ENCODE peak calls at places on chromosomes 7 and 10, in nine cellular contexts. N is OCI-LY7; A is CD4-positive, alpha-beta T cell; J is prostate gland; Z is CD8-positive, alpha-beta T cell; D is brain microvascular endothelial cell; B is right lobe of liver; F is endothelial cell of umbilical vein; X is GM23338. L is an unnamed sample.

GRCh38 chr10:71280216-71280615 is 38.8 kb upstream of the SLC29A3 start:
- DNase-seq in F (no peak), J (no peak), N (no peak), B (no peak), X (no peak), Z (no peak), D (no peak), A (no peak), L (no peak)

GRCh38 chr10:119521443-119522204 is 20.9 kb downstream of the RGS10 start:
- DNase-seq in F (peak; percentile 59), J (no peak), N (no peak), Z (no peak), B (no peak), X (no peak), D (peak; percentile 26), A (no peak), L (peak; percentile 87)

GRCh38 chr10:119211176-119211575 is 3.8 kb downstream of the GRK5 start:
- DNase-seq in A (no peak), X (no peak), D (no peak), F (peak; percentile 77), Z (no peak), J (no peak), N (no peak), B (no peak), L (no peak)

GRCh38 chr7:148854975-148855374 is 29.1 kb downstream of the EZH2 start:
- DNase-seq in Z (no peak), D (no peak), B (no peak), F (no peak), A (no peak), J (no peak), N (no peak), X (no peak), L (no peak)

GRCh38 chr7:125088555-125088954 is 158.9 kb upstream of the POT1 start:
- DNase-seq in B (no peak), Z (no peak), J (no peak), X (no peak), F (no peak), D (no peak), N (no peak), A (no peak), L (no peak)

GRCh38 chr10:20970044-20970443 is 72.9 kb upstream of the NEBL start:
- DNase-seq in B (no peak), X (no peak), N (peak; percentile 27), Z (no peak), F (peak; percentile 17), D (peak; percentile 64), A (no peak), J (no peak), L (peak; percentile 41)

GRCh38 chr10:73584737-73585136 is 6.4 kb downstream of the USP54 start:
- DNase-seq in A (no peak), B (no peak), D (no peak), F (no peak), X (no peak), Z (no peak), J (no peak), N (no peak), L (no peak)

GRCh38 chr10:86348321-86349210 is 18.0 kb downstream of the GRID1 start:
- DNase-seq in J (no peak), B (peak; percentile 40), F (no peak), N (no peak), A (no peak), Z (no peak), X (peak; percentile 15), D (no peak), L (no peak)

GRCh38 chr10:679556-679955 is 9.9 kb downstream of the DIP2C start:
- DNase-seq in A (no peak), X (no peak), F (no peak), Z (no peak), B (no peak), D (no peak), N (no peak), J (no peak), L (no peak)

GRCh38 chr10:122207135-122207534 is 64.0 kb upstream of the BTBD16 start:
- DNase-seq in N (no peak), X (no peak), D (no peak), J (no peak), B (no peak), A (no peak), Z (no peak), F (no peak), L (no peak)

GRCh38 chr7:155201325-155202087 is 96.2 kb upstream of the INSIG1 start:
- DNase-seq in Z (no peak), X (no peak), J (no peak), F (no peak), A (no peak), D (no peak), N (no peak), B (no peak), L (no peak)

GRCh38 chr10:72334832-72335393 is 19.8 kb downstream of the DNAJB12 start:
- DNase-seq in D (peak; percentile 96), J (peak; percentile 68), X (peak; percentile 43), B (peak; percentile 92), F (peak; percentile 87), A (peak; percentile 72), Z (peak; percentile 82), N (peak; percentile 89), L (peak; percentile 79)

GRCh38 chr7:923108-924041 is 31.1 kb downstream of the ADAP1 start:
- DNase-seq in A (peak; percentile 90), F (no peak), D (peak; percentile 48), N (peak; percentile 91), B (peak; percentile 82), J (no peak), Z (peak; percentile 82), X (no peak), L (no peak)

GRCh38 chr7:57646219-57646900 is 196.4 kb downstream of the ZNF716 start:
- DNase-seq in Z (no peak), J (no peak), X (no peak), B (no peak), A (no peak), D (no peak), F (no peak), N (no peak), L (no peak)

GRCh38 chr7:151725844-151726770 is 150.8 kb downstream of the PRKAG2 start:
- DNase-seq in A (no peak), J (no peak), X (no peak), B (peak; percentile 25), F (no peak), N (no peak), D (no peak), Z (no peak), L (no peak)

GRCh38 chr10:131198401-131198800 is 113.1 kb downstream of the TCERG1L start:
- DNase-seq in X (no peak), N (no peak), B (peak; percentile 29), Z (no peak), J (no peak), F (no peak), D (no peak), A (peak; percentile 19), L (no peak)

GRCh38 chr10:24483701-24484100 is 240.0 kb downstream of the ARHGAP21 start:
- DNase-seq in Z (no peak), X (peak; percentile 46), F (no peak), D (peak; percentile 21), N (no peak), A (no peak), J (peak; percentile 88), B (no peak), L (peak; percentile 97)

GRCh38 chr7:132118641-132119040 is 457.6 kb downstream of the PLXNA4 start:
- DNase-seq in B (no peak), Z (no peak), F (no peak), D (no peak), N (no peak), X (no peak), A (no peak), J (no peak), L (no peak)
- H3K27ac ChIP-seq in B (no peak overlapping the region), Z (no peak overlapping the region), F (no peak overlapping the region), D (no peak overlapping the region), N (no peak overlapping the region), X (no peak overlapping the region), A (no peak overlapping the region), J (no peak overlapping the region), L (no peak overlapping the region)

DNA sequence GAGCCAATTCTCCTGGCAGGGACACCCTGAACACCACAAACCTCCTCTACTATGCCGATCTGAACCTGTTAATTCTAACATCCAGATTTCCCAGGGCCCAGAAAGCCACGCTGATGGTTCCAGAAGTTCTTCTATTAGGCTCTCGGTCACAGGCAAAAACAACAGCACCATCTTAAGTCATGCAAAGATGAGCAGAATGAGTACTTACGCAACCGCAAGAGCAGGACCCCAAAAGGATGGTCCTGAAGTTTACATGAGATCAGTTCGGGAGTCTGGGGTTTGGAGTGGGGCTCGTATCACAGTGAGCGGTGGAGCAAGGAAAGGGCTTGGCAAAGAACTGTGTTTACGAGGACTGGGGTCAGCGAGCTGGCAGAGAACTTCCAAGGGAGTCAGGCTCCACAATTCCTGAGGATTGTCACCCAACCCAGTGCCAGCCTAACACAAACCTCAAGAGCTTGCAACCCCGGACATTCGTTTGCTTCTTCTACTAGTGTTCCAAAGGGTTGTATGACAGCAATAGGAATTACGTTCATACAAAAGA is 532.6 kb downstream of the TNS3 start:
- DNase-seq in X (no peak), A (no peak), B (no peak), D (no peak), Z (no peak), J (no peak), F (no peak), N (no peak), L (no peak)
- TF ChIP-seq CTCF in X (no peak), A (no peak), B (no peak), D (no peak), Z (no peak), J (no peak), F (no peak), N (no peak), L (no peak)

GRCh38 chr7:101319401-101319800 is 2.2 kb downstream of the IFT22 start:
- DNase-seq in J (no peak), N (no peak), B (no peak), A (no peak), X (no peak), Z (no peak), D (peak; percentile 10), F (no peak), L (no peak)

DNA sequence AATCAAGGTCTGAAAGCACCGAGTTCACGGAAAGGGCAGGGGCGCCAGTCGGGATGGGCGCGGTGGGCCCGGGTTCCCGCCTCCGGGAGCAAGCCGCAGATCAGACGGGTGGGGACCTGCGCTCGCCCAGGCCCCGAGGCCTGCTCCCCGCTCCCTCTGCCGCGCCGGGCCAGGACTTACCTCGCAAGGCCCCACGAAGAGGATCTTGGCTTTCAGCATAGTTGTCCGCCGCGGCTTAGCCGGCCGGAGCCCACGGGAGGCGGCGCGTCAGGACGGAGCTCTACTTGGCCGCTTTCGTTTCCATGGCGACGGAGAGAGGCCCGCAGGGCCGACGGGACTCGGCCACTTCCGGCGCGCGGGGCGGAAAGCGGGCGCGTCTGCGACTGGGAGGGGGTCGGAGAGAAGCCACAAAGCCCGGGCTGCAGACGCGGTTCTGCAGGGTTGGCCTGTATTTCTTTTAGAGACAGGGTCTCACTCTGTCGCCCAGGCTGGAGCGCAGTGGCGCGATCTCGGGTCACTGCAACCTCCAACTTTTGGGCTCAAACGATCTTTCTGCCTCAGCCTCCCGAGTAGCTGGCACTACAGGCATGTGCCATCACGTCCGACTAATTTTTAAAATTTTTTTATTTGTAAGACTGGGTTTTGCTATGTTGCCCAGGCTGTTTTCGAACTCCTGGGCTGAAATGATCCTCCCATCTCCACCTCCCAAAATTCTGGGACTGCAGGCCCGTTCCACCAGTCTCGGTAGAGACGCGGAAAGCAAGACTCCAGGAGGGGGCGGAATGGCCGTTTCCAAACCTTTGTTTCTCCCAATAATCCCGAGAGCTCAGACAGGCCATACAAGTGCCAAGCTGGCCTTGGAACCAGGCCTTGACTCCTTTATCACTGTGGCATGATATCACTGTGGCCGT is at the start of gene IFT22:
- DNase-seq in X (peak; percentile 99), B (peak; percentile 95), Z (peak; percentile 60), J (peak; percentile 92), F (peak; percentile 86), A (peak; percentile 84), N (peak; percentile 98), D (peak; percentile 83), L (peak; percentile 90)
- H3K27ac ChIP-seq in X (peak within 1 kb of the TSS; percentile 96), B (peak within 1 kb of the TSS; percentile 66), Z (peak within 1 kb of the TSS; percentile 68), J (peak within 1 kb of the TSS; percentile 85), F (peak within 1 kb of the TSS; percentile 9), A (peak within 1 kb of the TSS; percentile 58), N (peak within 1 kb of the TSS; percentile 48), D (peak within 1 kb of the TSS; percentile 76), L (peak within 1 kb of the TSS; percentile 80)

GRCh38 chr7:106416430-106416829 is 131.6 kb upstream of the NAMPT start:
- DNase-seq in B (no peak), J (no peak), D (no peak), X (no peak), Z (no peak), N (no peak), A (no peak), F (no peak), L (no peak)
- TF ChIP-seq CTCF in B (no peak), J (no peak), D (no peak), X (no peak), Z (no peak), N (no peak), A (no peak), F (no peak), L (no peak)